ENCODE peak calls at places on chromosomes 11 and 22, in five cellular contexts. M is fibroblast of lung, E is PC-3, C is mammary epithelial cell, Y is HepG2. X is an unnamed sample.

GRCh38 chr22:42192547-42192946 is 61.9 kb upstream of the CYP2D6 start:
- DNase-seq in Y (no peak), C (no peak), M (no peak), E (no peak), X (no peak)

GRCh38 chr11:117096140-117096972 is 1.9 kb downstream of the SIK3 start:
- DNase-seq in M (no peak), Y (peak), E (no peak), C (no peak), X (peak)

GRCh38 chr22:17807086-17807485 is 32.8 kb upstream of the BID start:
- DNase-seq in E (no peak), C (no peak), M (no peak), Y (no peak), X (no peak)

GRCh38 chr22:29626497-29627195 is 23.2 kb downstream of the NF2 start:
- DNase-seq in Y (peak), E (peak), M (peak), C (peak), X (no peak)

GRCh38 chr11:58788355-58789023 is 56.0 kb downstream of the GLYATL2 start:
- DNase-seq in M (peak), C (peak), Y (peak), E (peak), X (peak)

GRCh38 chr22:37079668-37080171 is 28.2 kb downstream of the KCTD17 start:
- DNase-seq in M (peak), E (no peak), C (no peak), Y (no peak), X (no peak)

GRCh38 chr11:111499483-111499882 is 12.7 kb downstream of the BTG4 start:
- DNase-seq in C (no peak), M (no peak), E (no peak), Y (no peak), X (no peak)

GRCh38 chr22:43078522-43078921 is 10.7 kb downstream of the TTLL1 start:
- DNase-seq in E (no peak), Y (peak), C (no peak), M (no peak), X (no peak)

GRCh38 chr22:31244044-31244942 is 32.2 kb downstream of the LIMK2 start:
- DNase-seq in M (peak), E (peak), Y (peak), C (peak), X (peak)

GRCh38 chr22:20130319-20130718 is 1.3 kb upstream of the ZDHHC8 start:
- DNase-seq in E (peak), M (no peak), C (no peak), Y (no peak), X (no peak)

DNA sequence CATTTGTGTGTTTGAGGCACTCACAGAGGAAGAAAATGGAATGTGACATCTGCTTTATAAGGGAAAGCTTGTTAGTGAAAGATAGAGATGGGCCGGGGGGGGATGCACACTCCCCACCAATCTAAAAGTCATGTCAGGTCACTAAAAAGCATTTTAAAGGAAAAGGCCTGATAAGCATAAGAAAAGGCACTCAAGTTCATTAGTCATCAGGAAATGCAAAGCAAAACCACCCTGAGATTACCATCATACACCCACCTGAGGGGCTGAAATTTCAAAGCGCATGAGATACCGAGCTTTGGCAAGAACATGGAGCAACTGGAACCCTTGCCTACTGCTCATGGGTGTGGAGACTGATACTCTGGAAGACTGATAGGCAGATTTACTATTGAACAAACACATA is 77.9 kb upstream of the ANO1 start:
- DNase-seq in E (no peak), Y (no peak), C (no peak), M (peak), X (no peak)
- H3K4me2 ChIP-seq in E (no peak), Y (no peak), C (no peak), M (no peak), X (no peak)

GRCh38 chr11:44727373-44728084 is 767 bp downstream of the TSPAN18 start:
- DNase-seq in E (peak), Y (peak), C (peak), M (peak), X (peak)

GRCh38 chr11:44728085-44728410 is 1.3 kb downstream of the TSPAN18 start:
- DNase-seq in M (no peak), E (no peak), Y (no peak), C (no peak), X (no peak)

GRCh38 chr11:44727114-44727372 is 281 bp downstream of the TSPAN18 start:
- DNase-seq in C (no peak), M (no peak), Y (no peak), E (no peak), X (no peak)

GRCh38 chr11:44725016-44725651 is 1.6 kb upstream of the TSPAN18 start:
- DNase-seq in E (no peak), C (no peak), M (no peak), Y (no peak), X (no peak)

DNA sequence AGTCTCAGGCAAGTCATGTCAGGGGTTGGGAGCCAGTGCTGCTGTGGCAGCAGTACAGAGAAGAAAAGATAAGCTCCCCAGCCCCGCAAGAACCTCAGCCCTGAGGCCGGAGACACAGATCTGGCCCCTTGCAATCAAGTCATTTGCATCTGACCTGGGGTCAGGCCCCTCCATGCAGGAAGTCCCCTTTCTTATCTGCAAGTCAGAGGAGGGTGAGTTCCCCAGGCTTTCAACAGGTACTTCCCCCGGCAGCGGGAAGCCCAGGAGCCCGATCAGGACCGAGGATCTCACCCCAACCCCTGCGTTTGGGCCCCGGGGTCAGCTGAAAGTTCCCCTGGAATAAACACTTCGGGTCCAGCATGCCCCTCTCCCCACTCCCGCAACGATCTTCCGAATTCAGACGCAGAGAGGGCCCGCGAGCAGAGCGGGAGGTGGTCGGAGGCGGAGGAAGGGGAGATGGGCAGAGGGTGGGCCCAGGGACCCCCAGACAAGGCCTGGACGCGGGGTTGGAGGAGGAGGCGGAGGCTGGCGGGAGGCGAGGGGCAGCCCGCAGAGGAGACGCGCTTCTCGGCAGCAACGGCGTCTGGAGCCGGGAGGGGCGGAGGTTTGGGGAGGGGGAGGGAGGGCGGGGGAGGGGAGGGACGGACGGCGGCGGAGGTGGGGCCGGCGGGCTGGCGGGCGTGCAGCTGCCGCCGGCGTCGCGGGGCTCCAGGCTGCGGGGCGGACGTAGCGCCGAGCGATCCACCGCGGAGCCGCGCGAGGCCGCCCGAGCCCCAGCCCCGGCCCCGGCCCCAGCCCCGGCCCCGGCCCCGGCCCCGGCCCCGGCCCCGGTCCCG is at the start of gene TSPAN18:
- DNase-seq in E (no peak), Y (no peak), M (no peak), C (no peak), X (peak)
- TF ChIP-seq EZH2 in E (no peak), Y (no peak), M (peak), C (no peak), X (no peak)

GRCh38 chr11:17472467-17472866 is 4.2 kb downstream of the ABCC8 start:
- DNase-seq in M (no peak), Y (no peak), C (no peak), E (no peak), X (peak)

GRCh38 chr11:17471501-17471900 is 5.1 kb downstream of the ABCC8 start:
- DNase-seq in M (no peak), Y (peak), C (no peak), E (peak), X (no peak)

GRCh38 chr11:17475666-17476316 is 854 bp downstream of the ABCC8 start:
- DNase-seq in M (no peak), C (no peak), E (no peak), Y (no peak), X (peak)

GRCh38 chr11:17469998-17470397 is 6.6 kb downstream of the ABCC8 start:
- DNase-seq in Y (no peak), M (no peak), E (no peak), C (no peak), X (no peak)

GRCh38 chr11:17473071-17473744 is 3.4 kb downstream of the ABCC8 start:
- DNase-seq in E (peak), C (peak), M (no peak), Y (peak), X (peak)
- TF ChIP-seq CTCF in E (peak), C (no peak), M (no peak), Y (peak), X (peak)

DNA sequence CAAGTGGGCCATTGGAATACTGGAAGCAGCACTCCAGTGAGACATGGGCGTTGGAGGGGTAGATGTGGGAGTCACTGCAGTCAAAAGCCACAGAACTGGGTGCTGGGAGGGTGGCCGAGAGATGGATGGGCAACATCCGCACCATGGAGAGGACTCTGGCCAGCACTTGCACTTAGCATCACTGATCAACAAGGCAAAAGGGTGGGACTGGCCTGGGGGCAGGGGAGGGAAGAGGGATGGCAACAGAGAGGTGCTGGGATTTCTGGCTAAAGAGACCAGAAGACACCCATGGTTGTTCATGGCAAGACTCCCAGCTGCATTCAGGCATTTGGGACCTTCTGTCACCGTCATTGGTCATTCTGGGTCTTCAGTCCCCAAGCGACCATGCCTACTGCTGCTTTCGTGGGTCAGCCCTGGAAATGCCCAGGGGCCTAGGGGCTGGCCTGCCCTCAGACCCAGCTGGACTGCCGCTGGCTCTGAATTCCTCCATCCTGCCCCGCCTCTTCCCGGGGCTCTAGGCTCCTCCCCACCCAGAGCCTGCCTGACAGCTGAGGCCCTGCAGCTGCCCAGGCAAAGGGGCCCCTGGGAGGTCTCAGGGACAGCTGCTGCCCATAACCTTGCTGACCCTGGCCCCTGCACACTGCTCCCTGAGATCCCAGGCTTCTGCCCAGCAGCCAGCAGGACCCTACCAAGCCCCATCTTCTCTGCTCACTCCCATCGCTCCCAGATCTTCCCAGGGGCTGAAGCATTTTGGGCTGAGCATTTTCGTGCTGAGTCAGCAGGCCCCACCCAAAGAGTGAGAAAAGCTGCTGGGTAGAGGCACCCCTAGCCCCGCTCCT is 13.0 kb upstream of the CDC42EP2 start:
- DNase-seq in E (no peak), C (no peak), M (no peak), Y (no peak), X (peak)
- H3K4me2 ChIP-seq in E (no peak), C (no peak), M (peak), Y (peak), X (peak)